ENCODE peak calls at places on chromosome 2, in five cellular contexts. G is midbrain, M is EH, S is activated T-cell treated with anti-CD3 and anti-CD28 coated beads for 4 hours, E is SHP77. I is an unnamed sample.

GRCh38 chr2:234708091-234708683 is 211.3 kb upstream of the ARL4C start:
- DNase-seq in S (no peak), E (no peak), G (no peak), M (peak), I (no peak)

GRCh38 chr2:95278051-95278471 is 3.8 kb downstream of the PROM2 start:
- DNase-seq in S (no peak), M (peak), G (no peak), E (no peak), I (peak)

GRCh38 chr2:180520206-180520605 is 460.2 kb upstream of the UBE2E3 start:
- DNase-seq in S (no peak), G (peak), E (peak), M (peak), I (peak)

GRCh38 chr2:18915227-18915626 is 325.9 kb upstream of the NT5C1B start:
- DNase-seq in E (no peak), G (no peak), M (no peak), S (no peak), I (no peak)

GRCh38 chr2:102488063-102488462 is 15.0 kb downstream of the SLC9A4 start:
- DNase-seq in E (no peak), M (peak), G (no peak), S (no peak), I (peak)

GRCh38 chr2:5725794-5726463 is 33.7 kb downstream of the SOX11 start:
- DNase-seq in G (peak), S (no peak), E (no peak), M (no peak), I (peak)

GRCh38 chr2:38380397-38381130 is 3.5 kb upstream of the ATL2 start:
- DNase-seq in E (no peak), G (no peak), M (no peak), S (no peak), I (no peak)

GRCh38 chr2:8216397-8216796 is 465.5 kb upstream of the ID2 start:
- DNase-seq in E (no peak), G (no peak), S (no peak), M (no peak), I (no peak)

GRCh38 chr2:239363946-239364637 is 36.7 kb downstream of the HDAC4 start:
- DNase-seq in S (peak), E (no peak), M (no peak), G (no peak), I (no peak)

GRCh38 chr2:120287183-120288015 is 34.7 kb downstream of the RALB start:
- DNase-seq in G (no peak), E (no peak), S (no peak), M (peak), I (peak)

GRCh38 chr2:238920601-238921001 is 72.7 kb downstream of the TWIST2 start:
- DNase-seq in G (no peak), M (no peak), E (no peak), S (no peak), I (no peak)

GRCh38 chr2:195486987-195487644 is 169.9 kb upstream of the SLC39A10 start:
- DNase-seq in E (no peak), S (no peak), G (no peak), M (peak), I (peak)

GRCh38 chr2:181183878-181184553 is 203.6 kb downstream of the UBE2E3 start:
- DNase-seq in S (no peak), M (no peak), G (no peak), E (no peak), I (no peak)

GRCh38 chr2:176997074-176997791 is 215.4 kb upstream of the HNRNPA3 start:
- DNase-seq in S (no peak), E (no peak), G (no peak), M (peak), I (peak)

GRCh38 chr2:119301413-119301812 is 65.2 kb downstream of the C2orf76 start:
- DNase-seq in E (no peak), S (no peak), G (no peak), M (peak), I (no peak)

GRCh38 chr2:33441235-33441810 is 35.1 kb upstream of the RASGRP3 start:
- DNase-seq in S (no peak), M (peak), G (peak), E (peak), I (peak)

GRCh38 chr2:9753276-9753600 is 90.0 kb upstream of the TAF1B start:
- DNase-seq in S (no peak), G (no peak), E (no peak), M (peak), I (no peak)

GRCh38 chr2:240846881-240847601 is 21.6 kb upstream of the AGXT start:
- DNase-seq in M (no peak), E (no peak), G (peak), S (no peak), I (no peak)

GRCh38 chr2:54524236-54524991 is 68.3 kb downstream of the SPTBN1 start:
- DNase-seq in E (peak), M (peak), S (no peak), G (no peak), I (peak)

GRCh38 chr2:1840046-1840445 is 95.7 kb upstream of the PXDN start:
- DNase-seq in S (no peak), G (no peak), M (no peak), E (no peak), I (no peak)

GRCh38 chr2:113979172-113980128 is 89.6 kb downstream of the ACTR3 start:
- DNase-seq in S (peak), M (no peak), G (no peak), E (no peak), I (no peak)

GRCh38 chr2:19575618-19576017 is 217.2 kb upstream of the OSR1 start:
- DNase-seq in M (peak), E (no peak), G (no peak), S (no peak), I (no peak)

GRCh38 chr2:133026536-133027177 is 356.7 kb upstream of the LYPD1 start:
- DNase-seq in M (peak), S (no peak), G (no peak), E (no peak), I (peak)

GRCh38 chr2:158042666-158043065 is 59.0 kb upstream of the UPP2 start:
- DNase-seq in S (no peak), E (no peak), M (no peak), G (no peak), I (no peak)

GRCh38 chr2:181754136-181754535 is 73.8 kb upstream of the NEUROD1 start:
- DNase-seq in S (no peak), M (no peak), E (no peak), G (no peak), I (no peak)

GRCh38 chr2:115083216-115083615 is 640.8 kb downstream of the DPP10 start:
- DNase-seq in M (no peak), G (peak), E (peak), S (no peak), I (peak)

GRCh38 chr2:3968736-3969135 is 265.4 kb downstream of the DCDC2C start:
- DNase-seq in M (no peak), E (no peak), S (no peak), G (no peak), I (no peak)

GRCh38 chr2:137287934-137288639 is 522.7 kb downstream of the THSD7B start:
- DNase-seq in M (no peak), G (no peak), E (no peak), S (no peak), I (no peak)

GRCh38 chr2:145721681-145722080 is 1201.8 kb upstream of the ZEB2 start:
- DNase-seq in S (no peak), G (no peak), M (no peak), E (no peak), I (no peak)

GRCh38 chr2:203706403-203706802 is at the start of gene CD28:
- DNase-seq in M (no peak), G (no peak), E (no peak), S (peak), I (no peak)

GRCh38 chr2:159045545-159046454 is 77.4 kb downstream of the TANC1 start:
- DNase-seq in M (no peak), E (no peak), G (no peak), S (no peak), I (peak)

GRCh38 chr2:176356251-176356650 is 87.0 kb downstream of the MTX2 start:
- DNase-seq in G (no peak), E (no peak), M (no peak), S (no peak), I (no peak)

GRCh38 chr2:3321825-3322224 is 55.8 kb downstream of the EIPR1 start:
- DNase-seq in S (no peak), M (no peak), E (no peak), G (no peak), I (no peak)

GRCh38 chr2:84458436-84459027 is 548 bp downstream of the SUCLG1 start:
- DNase-seq in M (peak), S (peak), G (no peak), E (no peak), I (peak)

GRCh38 chr2:238970553-238971081 is 122.7 kb downstream of the TWIST2 start:
- DNase-seq in E (peak), G (peak), M (peak), S (peak), I (peak)

I was measured in cardiac muscle cell.